ENCODE peak calls at places on chromosomes 3 and 15, in four cellular contexts. B, G, S and E are unnamed samples.
A peak's percentile ranks its signal among the peaks of the same experiment; 100 is the strongest.

GRCh38 chr15:64209680-64210334 is 47.0 kb upstream of the PPIB start:
- DNase-seq in B (peak; percentile 9), G (peak; percentile 41), S (peak; percentile 64), E (peak; percentile 64)

GRCh38 chr3:161914703-161915102 is 418.1 kb downstream of the OTOL1 start:
- DNase-seq in B (no peak), G (peak; percentile 59), S (peak; percentile 59), E (peak; percentile 42)

GRCh38 chr15:85707519-85708338 is 87.0 kb downstream of the KLHL25 start:
- DNase-seq in B (no peak), G (peak; percentile 10), S (peak; percentile 51), E (peak; percentile 30)

GRCh38 chr3:171099911-171100310 is 73.4 kb upstream of the SLC2A2 start:
- DNase-seq in B (no peak), G (no peak), S (no peak), E (no peak)

GRCh38 chr3:186152889-186153292 is 44.0 kb upstream of the ETV5 start:
- DNase-seq in B (peak; percentile 60), G (no peak), S (no peak), E (no peak)

GRCh38 chr15:57320543-57321220 is 55.6 kb upstream of the CGNL1 start:
- DNase-seq in B (no peak), G (no peak), S (peak; percentile 38), E (peak; percentile 48)

GRCh38 chr3:108322352-108322751 is 26.0 kb downstream of the HHLA2 start:
- DNase-seq in B (no peak), G (no peak), S (no peak), E (no peak)

GRCh38 chr3:50100956-50101845 is 12.5 kb downstream of the RBM5 start:
- DNase-seq in B (no peak), G (no peak), S (peak; percentile 66), E (no peak)

GRCh38 chr3:138367912-138368311 is 19.5 kb downstream of the MRAS start:
- DNase-seq in B (no peak), G (no peak), S (peak; percentile 23), E (no peak)

GRCh38 chr15:25850154-25851111 is 12.7 kb downstream of the ATP10A start:
- DNase-seq in B (peak; percentile 28), G (peak; percentile 67), S (peak; percentile 70), E (peak; percentile 60)

GRCh38 chr3:157452097-157452496 is 15.4 kb downstream of the PTX3 start:
- DNase-seq in B (no peak), G (no peak), S (no peak), E (no peak)

GRCh38 chr3:127953092-127953491 is 38.1 kb downstream of the KBTBD12 start:
- DNase-seq in B (no peak), G (no peak), S (peak; percentile 29), E (no peak)

GRCh38 chr3:81425198-81425868 is 336.1 kb downstream of the GBE1 start:
- DNase-seq in B (no peak), G (no peak), S (peak; percentile 1), E (no peak)

GRCh38 chr3:37996785-37997301 is 6.3 kb downstream of the VILL start:
- DNase-seq in B (peak; percentile 74), G (peak; percentile 82), S (peak; percentile 76), E (peak; percentile 90)

GRCh38 chr3:196322-197153 is at the start of gene CHL1:
- DNase-seq in B (no peak), G (peak; percentile 82), S (no peak), E (no peak)

GRCh38 chr3:134352031-134352671 is 22.1 kb downstream of the AMOTL2 start:
- DNase-seq in B (no peak), G (no peak), S (no peak), E (no peak)

GRCh38 chr15:94610069-94610863 is 378.9 kb downstream of the MCTP2 start:
- DNase-seq in B (peak; percentile 23), G (no peak), S (no peak), E (no peak)

GRCh38 chr15:68278345-68279217 is 1.0 kb downstream of the FEM1B start:
- DNase-seq in B (no peak), G (peak; percentile 53), S (peak; percentile 35), E (peak; percentile 86)

GRCh38 chr3:25711090-25711489 is 46.4 kb upstream of the TOP2B start:
- DNase-seq in B (no peak), G (no peak), S (no peak), E (no peak)

GRCh38 chr3:24867783-24868182 is 373.1 kb upstream of the THRB start:
- DNase-seq in B (no peak), G (no peak), S (no peak), E (no peak)

GRCh38 chr15:59185725-59186124 is 20.9 kb upstream of the LDHAL6B start:
- DNase-seq in B (no peak), G (no peak), S (no peak), E (no peak)

GRCh38 chr15:50542051-50542450 is 4.4 kb downstream of the USP50 start:
- DNase-seq in B (no peak), G (no peak), S (peak; percentile 16), E (no peak)

GRCh38 chr3:48088056-48088748 is 72.0 kb upstream of the MAP4 start:
- DNase-seq in B (no peak), G (peak; percentile 72), S (no peak), E (no peak)

GRCh38 chr15:31571676-31572075 is 245.0 kb downstream of the KLF13 start:
- DNase-seq in B (no peak), G (no peak), S (peak; percentile 21), E (no peak)

GRCh38 chr3:46660003-46660402 is 33.5 kb downstream of the ALS2CL start:
- DNase-seq in B (no peak), G (no peak), S (no peak), E (no peak)

GRCh38 chr3:46660543-46661523 is 32.6 kb downstream of the ALS2CL start:
- DNase-seq in B (no peak), G (peak; percentile 27), S (no peak), E (no peak)

GRCh38 chr3:46663611-46664135 is 29.8 kb downstream of the ALS2CL start:
- DNase-seq in B (no peak), G (peak; percentile 59), S (peak; percentile 46), E (no peak)

GRCh38 chr3:46662771-46663551 is 30.5 kb downstream of the ALS2CL start:
- DNase-seq in B (no peak), G (peak; percentile 27), S (peak; percentile 69), E (no peak)

GRCh38 chr3:46661776-46662766 is 31.4 kb downstream of the ALS2CL start:
- DNase-seq in B (no peak), G (peak; percentile 16), S (no peak), E (no peak)
- TF ChIP-seq RCOR1 in B (no peak), G (no peak), S (no peak), E (no peak)

DNA sequence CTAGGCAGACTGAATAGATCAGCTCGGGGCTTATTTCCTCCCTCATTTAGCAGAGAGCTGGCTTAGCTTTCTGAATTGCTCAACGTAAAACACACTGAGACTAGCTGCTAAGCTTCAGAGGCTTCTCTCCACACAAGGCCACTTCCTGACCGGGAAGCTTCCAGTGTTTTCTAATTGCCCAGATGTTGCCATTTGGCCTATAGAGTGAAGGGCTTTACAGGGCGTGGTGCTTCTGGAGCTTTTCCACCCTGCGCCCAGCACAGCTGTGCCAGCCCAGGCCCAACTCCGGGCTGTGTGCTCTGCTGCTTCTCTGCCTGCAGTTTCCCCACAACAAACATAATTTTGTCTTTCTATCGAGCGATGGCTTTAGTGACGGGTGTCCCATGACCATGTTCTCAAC is 16.7 kb downstream of the FAM240A start:
- DNase-seq in B (no peak), G (no peak), S (no peak), E (no peak)
- TF ChIP-seq RCOR1 in B (no peak), G (no peak), S (no peak), E (no peak)

GRCh38 chr3:15246186-15246585 is 40.1 kb downstream of the CAPN7 start:
- DNase-seq in B (no peak), G (no peak), S (no peak), E (no peak)

GRCh38 chr3:15241341-15241740 is 35.3 kb downstream of the CAPN7 start:
- DNase-seq in B (no peak), G (no peak), S (no peak), E (peak; percentile 32)

DNA sequence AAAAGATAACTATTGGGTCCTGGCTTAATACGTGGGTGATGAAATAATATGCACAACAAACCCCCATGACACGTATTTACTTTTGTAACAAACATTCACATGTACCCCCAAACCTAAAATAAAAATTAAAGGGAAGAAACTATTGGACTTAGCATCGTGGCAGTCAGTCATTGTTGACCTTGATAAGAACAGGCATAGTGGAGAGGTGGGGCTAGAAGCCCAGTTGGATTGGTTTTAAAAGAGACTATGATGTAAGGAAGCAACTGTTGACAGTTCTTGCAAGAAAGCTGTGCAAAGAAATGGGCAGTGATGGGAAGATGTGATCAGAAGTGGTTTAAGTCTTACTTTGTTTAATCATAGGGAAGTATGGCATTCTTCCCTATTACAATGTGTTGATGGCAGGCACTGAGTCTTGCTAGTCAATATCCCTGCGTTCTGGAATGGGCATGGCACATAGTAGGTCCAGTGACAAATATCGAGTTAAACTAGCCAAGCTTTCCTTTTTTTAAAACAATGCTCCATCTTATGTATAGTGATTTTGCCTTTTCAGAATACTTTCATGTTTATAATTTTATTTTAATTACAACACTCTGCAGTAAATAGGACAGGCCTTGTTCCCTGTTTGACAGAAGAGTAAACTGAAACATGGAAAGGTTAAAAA is 37.9 kb downstream of the CAPN7 start:
- DNase-seq in B (no peak), G (no peak), S (no peak), E (no peak)
- TF ChIP-seq RCOR1 in B (no peak), G (no peak), S (no peak), E (no peak)

DNA sequence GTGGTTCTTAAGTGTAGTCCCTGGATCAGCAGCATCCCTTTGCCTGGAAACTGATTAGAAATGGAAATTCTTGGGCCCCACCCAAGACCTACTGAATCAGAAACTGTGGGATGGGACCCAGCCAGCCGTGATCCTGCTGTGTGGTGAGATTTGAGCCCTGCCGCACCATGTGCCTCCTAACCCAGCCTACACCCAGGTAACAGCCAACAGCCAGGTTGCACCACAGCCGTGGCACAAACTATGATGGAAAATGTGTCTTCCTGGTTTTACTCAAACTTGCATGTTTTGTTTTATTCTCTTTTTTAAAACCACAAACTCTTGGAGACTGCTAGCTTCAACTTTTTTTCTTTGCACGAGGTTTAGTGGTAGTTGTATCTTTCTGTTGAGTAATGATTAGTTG is 2.6 kb downstream of the LIMD1 start:
- DNase-seq in B (no peak), G (no peak), S (peak; percentile 59), E (no peak)
- TF ChIP-seq RCOR1 in B (no peak), G (no peak), S (no peak), E (no peak)

GRCh38 chr3:144923051-144923450 is 951.4 kb downstream of the DIPK2A start:
- DNase-seq in B (no peak), G (no peak), S (no peak), E (no peak)

DNA sequence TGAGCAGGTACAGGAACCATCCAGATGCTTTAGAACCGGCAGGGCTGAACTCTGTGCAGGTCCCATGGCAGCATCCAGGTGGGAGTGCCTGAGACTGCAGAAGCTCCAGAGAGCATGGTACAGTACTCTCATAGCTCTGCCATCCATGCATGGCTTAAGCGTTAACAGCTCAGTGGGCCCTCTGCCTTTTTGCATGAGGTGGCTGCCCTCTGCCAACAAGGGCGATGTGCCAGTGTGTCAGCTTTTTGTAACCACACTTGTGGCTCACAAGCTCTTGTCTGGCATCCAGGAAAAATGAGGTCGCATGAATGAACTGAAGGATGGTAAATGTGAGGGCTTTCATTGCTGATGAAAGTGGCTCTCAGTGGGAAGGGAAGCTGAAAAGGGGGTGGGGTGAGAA is 950.1 kb downstream of the DIPK2A start:
- DNase-seq in B (no peak), G (no peak), S (no peak), E (no peak)
- TF ChIP-seq RCOR1 in B (no peak), G (no peak), S (no peak), E (no peak)